ENCODE peak calls at places on chromosomes 5 and 9, in seven cellular contexts. T is activated T-cell treated with anti-CD3 and anti-CD28 coated beads for 1 hour; D is AG09309; N is left colon; A is HT-29; Q is activated naive CD4-positive, alpha-beta T cell; X is T-helper 1 cell. V is an unnamed sample.
A peak's percentile ranks its signal among the peaks of the same experiment; 100 is the strongest.

GRCh38 chr5:31090467-31090866 is 103.0 kb upstream of the CDH6 start:
- DNase-seq in D (no peak), N (no peak), Q (no peak), A (no peak), T (no peak), X (no peak), V (no peak)

GRCh38 chr5:57577432-57578175 is 95.0 kb upstream of the ACTBL2 start:
- DNase-seq in X (no peak), Q (no peak), T (no peak), A (no peak), D (no peak), N (no peak), V (no peak)

GRCh38 chr9:136160939-136161610 is 42.4 kb upstream of the TMEM250 start:
- DNase-seq in D (no peak), X (no peak), T (no peak), Q (no peak), N (no peak), A (no peak), V (no peak)

GRCh38 chr5:115459844-115460243 is 84.7 kb downstream of the FEM1C start:
- DNase-seq in Q (no peak), X (no peak), A (no peak), D (no peak), T (no peak), N (no peak), V (no peak)

GRCh38 chr5:53063176-53063575 is 46.4 kb downstream of the MOCS2 start:
- DNase-seq in A (no peak), X (no peak), Q (no peak), T (no peak), D (no peak), N (no peak), V (no peak)

GRCh38 chr9:34549407-34549732 is 26.6 kb upstream of the ENHO start:
- DNase-seq in Q (no peak), N (no peak), A (no peak), D (no peak), T (no peak), X (no peak), V (no peak)

GRCh38 chr9:69476016-69476415 is 151.0 kb downstream of the ENTREP1 start:
- DNase-seq in A (no peak), Q (no peak), N (no peak), T (no peak), D (no peak), X (no peak), V (no peak)

GRCh38 chr5:35345222-35345621 is 114.9 kb upstream of the PRLR start:
- DNase-seq in A (peak; percentile 50), X (no peak), N (no peak), D (no peak), Q (no peak), T (no peak), V (no peak)

GRCh38 chr5:177035982-177036381 is 13.5 kb downstream of the ZNF346 start:
- DNase-seq in D (no peak), Q (no peak), X (no peak), T (no peak), A (no peak), N (no peak), V (peak; percentile 77)

GRCh38 chr9:38318755-38319495 is 73.6 kb upstream of the ALDH1B1 start:
- DNase-seq in Q (no peak), A (no peak), D (no peak), T (no peak), N (no peak), X (no peak), V (peak; percentile 12)

GRCh38 chr5:5523066-5523505 is 100.6 kb downstream of the ICE1 start:
- DNase-seq in N (no peak), A (no peak), D (no peak), X (no peak), Q (no peak), T (no peak), V (no peak)